ENCODE peak calls at places on chromosomes 2 and 18, in ten cellular contexts. R is PC-3; J is omental fat pad; Y is lower lobe of right lung; E is NCI-H1092; O is T-helper 9 cell; D is stimulated activated CD8-positive, alpha-beta memory T cell treated with anti-CD3 and anti-CD28 coated beads, Interleukin-7, amount 100 ng/mL, for 1 hour; W is DMS 273 treated with DMSO at 0.1 percent for 48 hours; C is thoracic aorta; K is psoas muscle. H is an unnamed sample.
A peak's percentile ranks its signal among the peaks of the same experiment; 100 is the strongest.

GRCh38 chr2:200490001-200490400 is 19.9 kb downstream of the KCTD18 start:
- DNase-seq in R (no peak), J (no peak), Y (no peak), E (no peak), O (no peak), D (no peak), W (no peak), C (no peak), K (no peak), H (no peak)

GRCh38 chr2:110852541-110853263 is 120.3 kb downstream of the ACOXL start:
- DNase-seq in R (peak; percentile 8), J (no peak), Y (no peak), E (no peak), O (peak; percentile 25), D (peak; percentile 8), W (no peak), C (no peak), K (no peak), H (no peak)

GRCh38 chr18:64165906-64166305 is 17.0 kb upstream of the LINC00305 start:
- DNase-seq in R (peak; percentile 26), J (no peak), Y (no peak), E (no peak), O (no peak), D (no peak), W (no peak), C (no peak), K (no peak), H (no peak)

GRCh38 chr2:8416836-8417832 is 264.7 kb upstream of the ID2 start:
- DNase-seq in R (peak; percentile 19), J (no peak), Y (no peak), E (no peak), O (no peak), D (no peak), W (no peak), C (no peak), K (no peak), H (no peak)

GRCh38 chr2:10408649-10409579 is 39.2 kb downstream of the ODC1 start:
- DNase-seq in R (peak; percentile 92), J (no peak), Y (peak; percentile 93), E (peak; percentile 35), O (peak; percentile 72), D (peak; percentile 65), W (peak; percentile 48), C (no peak), K (peak; percentile 74), H (peak; percentile 90)

GRCh38 chr2:3172265-3172935 is 205.2 kb downstream of the EIPR1 start:
- DNase-seq in R (no peak), J (no peak), Y (peak; percentile 24), E (no peak), O (no peak), D (no peak), W (no peak), C (no peak), K (no peak), H (no peak)

GRCh38 chr2:101348851-101349250 is 38.5 kb downstream of the CREG2 start:
- DNase-seq in R (no peak), J (no peak), Y (no peak), E (no peak), O (no peak), D (no peak), W (no peak), C (no peak), K (no peak), H (no peak)

GRCh38 chr2:28754321-28754720 is 2.7 kb downstream of the PPP1CB start:
- DNase-seq in R (peak; percentile 27), J (no peak), Y (no peak), E (no peak), O (no peak), D (no peak), W (no peak), C (no peak), K (no peak), H (no peak)

GRCh38 chr2:48548871-48549270 is 18.9 kb downstream of the STON1 start:
- DNase-seq in R (no peak), J (no peak), Y (no peak), E (no peak), O (no peak), D (no peak), W (no peak), C (no peak), K (no peak), H (no peak)

GRCh38 chr18:49250819-49251388 is 209.5 kb downstream of the DYM start:
- DNase-seq in R (peak; percentile 12), J (no peak), Y (no peak), E (peak; percentile 37), O (no peak), D (no peak), W (no peak), C (no peak), K (no peak), H (no peak)

GRCh38 chr2:2232167-2232566 is 98.9 kb downstream of the MYT1L start:
- DNase-seq in R (no peak), J (no peak), Y (peak; percentile 61), E (no peak), O (no peak), D (no peak), W (no peak), C (no peak), K (no peak), H (no peak)

GRCh38 chr2:46229134-46230063 is 67.8 kb upstream of the EPAS1 start:
- DNase-seq in R (peak; percentile 47), J (no peak), Y (no peak), E (no peak), O (no peak), D (no peak), W (no peak), C (no peak), K (no peak), H (peak; percentile 36)

GRCh38 chr2:13046557-13047165 is 329.9 kb downstream of the TRIB2 start:
- DNase-seq in R (peak; percentile 56), J (no peak), Y (no peak), E (no peak), O (no peak), D (no peak), W (no peak), C (no peak), K (no peak), H (no peak)

GRCh38 chr2:31531101-31531500 is 49.6 kb downstream of the SRD5A2 start:
- DNase-seq in R (no peak), J (no peak), Y (no peak), E (no peak), O (no peak), D (no peak), W (no peak), C (no peak), K (no peak), H (no peak)

GRCh38 chr2:212299943-212300342 is 238.7 kb downstream of the ERBB4 start:
- DNase-seq in R (no peak), J (no peak), Y (no peak), E (no peak), O (no peak), D (no peak), W (no peak), C (no peak), K (no peak), H (no peak)

GRCh38 chr2:216717491-216717901 is 22.1 kb upstream of the IGFBP5 start:
- DNase-seq in R (no peak), J (no peak), Y (no peak), E (no peak), O (no peak), D (no peak), W (no peak), C (no peak), K (no peak), H (no peak)

GRCh38 chr2:179104736-179105135 is 54.8 kb upstream of the CCDC141 start:
- DNase-seq in R (peak; percentile 84), J (no peak), Y (no peak), E (no peak), O (no peak), D (no peak), W (no peak), C (no peak), K (no peak), H (no peak)

GRCh38 chr2:126748188-126748760 is 92.3 kb downstream of the GYPC start:
- DNase-seq in R (no peak), J (no peak), Y (no peak), E (no peak), O (no peak), D (no peak), W (no peak), C (no peak), K (no peak), H (no peak)

GRCh38 chr2:24102677-24103076 is 18.0 kb upstream of the TP53I3 start:
- DNase-seq in R (no peak), J (no peak), Y (no peak), E (no peak), O (no peak), D (no peak), W (no peak), C (no peak), K (no peak), H (no peak)

GRCh38 chr18:62201870-62202269 is 14.8 kb downstream of the RELCH start:
- DNase-seq in R (peak; percentile 84), J (no peak), Y (no peak), E (no peak), O (no peak), D (no peak), W (no peak), C (no peak), K (no peak), H (no peak)

GRCh38 chr18:48997985-48998831 is 47.4 kb upstream of the SMAD7 start:
- DNase-seq in R (peak; percentile 84), J (no peak), Y (peak; percentile 87), E (no peak), O (no peak), D (no peak), W (no peak), C (peak; percentile 82), K (peak; percentile 86), H (peak; percentile 54)

GRCh38 chr2:19021721-19022120 is 336.7 kb downstream of the OSR1 start:
- DNase-seq in R (no peak), J (no peak), Y (no peak), E (no peak), O (no peak), D (no peak), W (no peak), C (no peak), K (no peak), H (no peak)

GRCh38 chr2:97919858-97920257 is 75.9 kb downstream of the TMEM131 start:
- DNase-seq in R (no peak), J (no peak), Y (no peak), E (no peak), O (no peak), D (no peak), W (no peak), C (no peak), K (no peak), H (peak; percentile 17)

GRCh38 chr2:147198651-147199171 is 646.1 kb upstream of the ACVR2A start:
- DNase-seq in R (no peak), J (no peak), Y (no peak), E (no peak), O (no peak), D (no peak), W (peak; percentile 75), C (no peak), K (no peak), H (no peak)